ENCODE peak calls at places on chromosome 21, in seven cellular contexts. F is H9; O is A549; M is activated CD4-positive, alpha-beta memory T cell treated with anti-CD3 and anti-CD28 coated beads, Interleukin-2, amount 10 ng/mL, durations not matched to agents 7 days and 5 days; T is heart left ventricle; V is activated CD4-positive, alpha-beta T cell treated with anti-CD3 and anti-CD28 coated beads for 24 hours; P is breast epithelium. G is an unnamed sample.
A peak's percentile ranks its signal among the peaks of the same experiment; 100 is the strongest.

GRCh38 chr21:44867999-44868700 is 5.3 kb downstream of the PTTG1IP start:
- DNase-seq in F (no peak), O (no peak), M (peak; percentile 73), T (peak; percentile 19), V (no peak), P (no peak), G (no peak)

GRCh38 chr21:30234643-30235042 is 18.7 kb upstream of the CLDN8 start:
- DNase-seq in F (no peak), O (no peak), M (no peak), T (no peak), V (no peak), P (no peak), G (no peak)

GRCh38 chr21:25956993-25957714 is 213.4 kb downstream of the APP start:
- DNase-seq in F (no peak), O (no peak), M (no peak), T (no peak), V (no peak), P (no peak), G (no peak)

GRCh38 chr21:36928960-36929359 is 37.5 kb downstream of the HLCS start:
- DNase-seq in F (no peak), O (no peak), M (no peak), T (no peak), V (no peak), P (no peak), G (no peak)

GRCh38 chr21:32979598-32980268 is 46.0 kb upstream of the OLIG2 start:
- DNase-seq in F (no peak), O (no peak), M (no peak), T (no peak), V (no peak), P (no peak), G (no peak)

GRCh38 chr21:35508389-35508888 is 459.3 kb upstream of the RUNX1 start:
- DNase-seq in F (peak; percentile 56), O (no peak), M (no peak), T (peak; percentile 57), V (no peak), P (no peak), G (peak; percentile 51)

GRCh38 chr21:17514124-17514481 is 1.3 kb downstream of the CXADR start:
- DNase-seq in F (peak; percentile 67), O (no peak), M (no peak), T (no peak), V (no peak), P (no peak), G (no peak)

GRCh38 chr21:43208561-43209332 is 39.9 kb downstream of the CRYAA start:
- DNase-seq in F (peak; percentile 31), O (no peak), M (peak; percentile 15), T (peak; percentile 14), V (no peak), P (peak; percentile 35), G (no peak)

G was measured in HuH-7.